ENCODE peak calls at places on chromosomes 12 and 14, in nine cellular contexts. R, M, O, J, T, D, B, L and K are unnamed samples.

GRCh38 chr14:93430319-93430801 is 379 bp upstream of the UNC79 start:
- DNase-seq in R (no peak), M (peak; percentile 30), O (no peak), J (no peak), T (no peak), D (no peak), B (no peak), L (no peak), K (no peak)

GRCh38 chr14:92382677-92383076 is 59.7 kb downstream of the SLC24A4 start:
- DNase-seq in R (no peak), M (no peak), O (no peak), J (no peak), T (peak; percentile 17), D (no peak), B (peak; percentile 55), L (no peak), K (no peak)

GRCh38 chr12:93042684-93043083 is 113.6 kb upstream of the EEA1 start:
- DNase-seq in R (no peak), M (no peak), O (no peak), J (no peak), T (no peak), D (no peak), B (no peak), L (no peak), K (no peak)

GRCh38 chr12:63294327-63294632 is 143.3 kb upstream of the AVPR1A start:
- DNase-seq in R (no peak), M (peak; percentile 82), O (no peak), J (no peak), T (peak; percentile 80), D (peak; percentile 66), B (peak; percentile 87), L (no peak), K (no peak)

GRCh38 chr12:62656576-62657362 is 190.1 kb downstream of the MON2 start:
- DNase-seq in R (no peak), M (no peak), O (no peak), J (no peak), T (no peak), D (no peak), B (no peak), L (no peak), K (no peak)

GRCh38 chr12:25653487-25654175 is 100.5 kb upstream of the LMNTD1 start:
- DNase-seq in R (no peak), M (peak; percentile 4), O (no peak), J (no peak), T (peak; percentile 8), D (no peak), B (no peak), L (no peak), K (no peak)

GRCh38 chr14:104093366-104094055 is 8.0 kb downstream of the ASPG start:
- DNase-seq in R (no peak), M (no peak), O (no peak), J (no peak), T (no peak), D (no peak), B (peak; percentile 23), L (no peak), K (no peak)

GRCh38 chr14:77989441-77989891 is 180.7 kb upstream of the NRXN3 start:
- DNase-seq in R (no peak), M (peak; percentile 22), O (no peak), J (no peak), T (no peak), D (no peak), B (no peak), L (peak; percentile 23), K (no peak)

GRCh38 chr12:109432842-109433304 is 44.2 kb downstream of the KCTD10 start:
- DNase-seq in R (peak; percentile 11), M (peak; percentile 74), O (peak; percentile 79), J (peak; percentile 59), T (peak; percentile 71), D (peak; percentile 78), B (peak; percentile 91), L (peak; percentile 84), K (peak; percentile 87)

GRCh38 chr12:109432431-109432830 is 44.7 kb downstream of the KCTD10 start:
- DNase-seq in R (no peak), M (no peak), O (no peak), J (no peak), T (peak; percentile 87), D (no peak), B (peak; percentile 23), L (no peak), K (no peak)

GRCh38 chr12:109434556-109434955 is 42.5 kb downstream of the KCTD10 start:
- DNase-seq in R (no peak), M (no peak), O (no peak), J (no peak), T (no peak), D (no peak), B (no peak), L (no peak), K (no peak)

GRCh38 chr12:109435428-109436180 is 41.5 kb downstream of the KCTD10 start:
- DNase-seq in R (no peak), M (no peak), O (no peak), J (no peak), T (no peak), D (no peak), B (no peak), L (no peak), K (no peak)

DNA sequence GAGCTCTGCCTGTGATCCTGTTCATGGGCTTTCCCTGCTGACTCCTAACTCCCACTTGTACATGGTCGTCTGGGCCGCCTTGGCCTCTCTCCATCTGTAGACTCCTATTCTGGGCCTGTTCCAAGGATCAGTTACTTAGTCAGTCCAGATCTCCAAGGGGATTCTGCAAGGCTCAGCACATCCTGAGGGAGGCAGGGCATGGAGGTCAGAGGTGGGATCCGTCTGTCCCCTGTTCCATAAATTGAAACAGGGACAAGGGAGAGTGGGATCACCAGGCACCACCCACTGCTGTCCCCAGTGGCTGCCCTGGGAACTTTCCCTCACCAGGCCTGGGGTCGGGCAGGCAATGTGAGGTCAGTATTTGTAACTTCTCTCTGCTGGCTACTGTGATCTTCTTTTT is 43.5 kb downstream of the KCTD10 start:
- DNase-seq in R (no peak), M (no peak), O (no peak), J (no peak), T (no peak), D (no peak), B (no peak), L (peak; percentile 28), K (no peak)
- TF ChIP-seq CTCF in R (peak; percentile 21), M (no peak), O (no peak), J (no peak), T (peak; percentile 23), D (no peak), B (peak; percentile 48), L (peak; percentile 48), K (peak; percentile 7)

GRCh38 chr14:50770586-50770985 is 60.4 kb downstream of the NIN start:
- DNase-seq in R (no peak), M (no peak), O (no peak), J (no peak), T (peak; percentile 57), D (no peak), B (peak; percentile 69), L (no peak), K (no peak)
- H3K36me3 ChIP-seq in R (peaks cover 13% of the 10 kb centered on the region), M (peaks cover 4% of the 10 kb centered on the region), O (no peaks in the 10 kb centered on the region), J (peaks cover 75% of the 10 kb centered on the region), T (peaks cover 16% of the 10 kb centered on the region), D (peaks cover 38% of the 10 kb centered on the region), B (peaks cover 21% of the 10 kb centered on the region), L (peaks cover 82% of the 10 kb centered on the region), K (peaks cover 60% of the 10 kb centered on the region)

GRCh38 chr12:110001596-110001995 is 2.4 kb downstream of the ANKRD13A start:
- DNase-seq in R (no peak), M (peak; percentile 96), O (no peak), J (no peak), T (peak; percentile 81), D (peak; percentile 92), B (peak; percentile 87), L (no peak), K (no peak)

GRCh38 chr12:109998241-109998903 is 858 bp upstream of the ANKRD13A start:
- DNase-seq in R (no peak), M (no peak), O (no peak), J (no peak), T (no peak), D (peak; percentile 50), B (peak; percentile 4), L (no peak), K (no peak)

GRCh38 chr12:109998904-109999648 is at the start of gene ANKRD13A:
- DNase-seq in R (peak; percentile 75), M (peak; percentile 95), O (peak; percentile 91), J (peak; percentile 84), T (peak; percentile 92), D (peak; percentile 95), B (peak; percentile 95), L (peak; percentile 89), K (peak; percentile 88)

GRCh38 chr12:109999649-109999971 is 380 bp downstream of the ANKRD13A start:
- DNase-seq in R (no peak), M (no peak), O (no peak), J (no peak), T (no peak), D (no peak), B (no peak), L (peak; percentile 17), K (no peak)

GRCh38 chr12:109999983-110000505 is 814 bp downstream of the ANKRD13A start:
- DNase-seq in R (no peak), M (peak; percentile 57), O (peak; percentile 25), J (no peak), T (peak; percentile 48), D (no peak), B (peak; percentile 43), L (no peak), K (peak; percentile 35)
- H3K27ac ChIP-seq in R (peak overlapping the region; percentile 80), M (peak overlapping the region; percentile 89), O (no peak overlapping the region), J (peak overlapping the region; percentile 94), T (peak overlapping the region; percentile 46), D (peak overlapping the region; percentile 87), B (no peak overlapping the region), L (peak overlapping the region; percentile 91), K (peak overlapping the region; percentile 87)

GRCh38 chr12:52423661-52424503 is 10.3 kb downstream of the KRT75 start:
- DNase-seq in R (no peak), M (no peak), O (no peak), J (no peak), T (no peak), D (no peak), B (peak; percentile 52), L (no peak), K (no peak)

GRCh38 chr12:52427083-52427482 is 7.1 kb downstream of the KRT75 start:
- DNase-seq in R (no peak), M (no peak), O (no peak), J (no peak), T (peak; percentile 92), D (no peak), B (peak; percentile 47), L (no peak), K (no peak)

GRCh38 chr12:52426034-52426433 is 8.1 kb downstream of the KRT75 start:
- DNase-seq in R (no peak), M (no peak), O (no peak), J (no peak), T (no peak), D (no peak), B (no peak), L (no peak), K (no peak)

GRCh38 chr12:52423035-52423434 is 11.1 kb downstream of the KRT75 start:
- DNase-seq in R (no peak), M (no peak), O (no peak), J (no peak), T (no peak), D (no peak), B (no peak), L (no peak), K (no peak)

DNA sequence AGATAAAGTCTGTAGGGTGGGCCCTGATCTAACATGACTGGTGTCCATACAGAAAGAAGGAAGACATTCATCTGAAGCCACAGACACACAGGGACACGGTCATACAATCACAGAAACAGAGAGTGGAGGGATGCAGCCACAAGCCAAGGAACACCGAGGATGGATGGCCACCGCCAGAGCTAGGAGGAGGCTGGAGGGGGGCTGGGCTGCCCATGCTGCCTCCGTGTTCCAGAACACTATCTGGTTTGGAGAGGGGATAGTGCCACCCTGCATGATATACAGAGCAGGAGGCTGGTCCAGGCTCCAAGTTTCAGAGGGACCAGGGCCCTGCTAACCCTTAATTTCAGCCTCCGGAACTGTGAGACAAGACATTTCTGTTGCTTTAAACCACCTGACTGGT is 8.7 kb downstream of the KRT75 start:
- DNase-seq in R (no peak), M (no peak), O (no peak), J (no peak), T (no peak), D (no peak), B (no peak), L (no peak), K (no peak)
- TF ChIP-seq CTCF in R (no peak), M (no peak), O (no peak), J (no peak), T (no peak), D (no peak), B (no peak), L (no peak), K (no peak)